ENCODE peak calls at places on chromosomes 13 and 19, in seven cellular contexts. V is psoas muscle; A is glutamatergic neuron; T is T-helper 17 cell; E is NCI-H1930; P is effector memory CD8-positive, alpha-beta T cell; H is NCI-H2029 treated with DMSO at 0.1 percent for 48 hours. F is an unnamed sample.

GRCh38 chr19:47003611-47003935 is 16.1 kb upstream of the NPAS1 start:
- DNase-seq in T (no peak), H (no peak), P (no peak), E (no peak), V (no peak), A (no peak), F (no peak)

GRCh38 chr19:19514215-19514633 is 1.1 kb downstream of the TSSK6 start:
- DNase-seq in T (no peak), P (no peak), E (no peak), V (peak), A (no peak), H (no peak), F (peak)

GRCh38 chr19:11375143-11375948 is 880 bp downstream of the SWSAP1 start:
- DNase-seq in T (peak), V (peak), E (no peak), H (peak), P (peak), A (no peak), F (peak)

GRCh38 chr19:13537454-13537853 is 31.2 kb upstream of the CACNA1A start:
- DNase-seq in A (no peak), E (peak), P (no peak), H (peak), T (no peak), V (no peak), F (no peak)

GRCh38 chr19:11530432-11530831 is 1.5 kb upstream of the ECSIT start:
- DNase-seq in E (peak), P (no peak), H (peak), A (peak), V (peak), T (no peak), F (peak)

GRCh38 chr13:64746845-64747244 is 2483.3 kb downstream of the PCDH9 start:
- DNase-seq in A (no peak), E (peak), P (no peak), H (no peak), V (no peak), T (no peak), F (no peak)

GRCh38 chr13:41813426-41813825 is 147.5 kb downstream of the VWA8 start:
- DNase-seq in A (no peak), T (no peak), H (no peak), V (no peak), P (no peak), E (no peak), F (no peak)

GRCh38 chr19:8575467-8575997 is 1.7 kb downstream of the MYO1F start:
- DNase-seq in H (no peak), V (no peak), A (no peak), T (peak), P (peak), E (no peak), F (no peak)

GRCh38 chr19:21841081-21841783 is 5.2 kb upstream of the ZNF43 start:
- DNase-seq in A (no peak), T (no peak), V (no peak), E (no peak), H (no peak), P (no peak), F (no peak)

GRCh38 chr19:2087621-2088100 is 8.5 kb downstream of the MOB3A start:
- DNase-seq in A (no peak), V (peak), H (no peak), T (no peak), P (no peak), E (no peak), F (peak)

GRCh38 chr19:3556978-3557460 is 367 bp downstream of the MFSD12 start:
- DNase-seq in A (peak), E (no peak), V (peak), H (no peak), T (peak), P (peak), F (no peak)

GRCh38 chr19:51743405-51743804 is 8.3 kb downstream of the FPR1 start:
- DNase-seq in V (no peak), A (no peak), T (no peak), P (no peak), H (no peak), E (no peak), F (no peak)

GRCh38 chr13:98997738-98998641 is 20.1 kb upstream of the DOCK9 start:
- DNase-seq in H (no peak), P (no peak), T (no peak), V (no peak), A (no peak), E (no peak), F (no peak)

GRCh38 chr19:19261350-19262189 is 11.5 kb downstream of the TM6SF2 start:
- DNase-seq in H (no peak), T (no peak), V (no peak), P (no peak), A (peak), E (no peak), F (no peak)

GRCh38 chr13:101792189-101792588 is 339.7 kb downstream of the ITGBL1 start:
- DNase-seq in P (no peak), H (no peak), V (no peak), E (no peak), T (no peak), A (no peak), F (no peak)

GRCh38 chr19:41998246-41999020 is 4.4 kb upstream of the ATP1A3 start:
- DNase-seq in H (no peak), P (peak), A (peak), E (peak), V (no peak), T (peak), F (no peak)

GRCh38 chr19:49976496-49976895 is 15.5 kb upstream of the SIGLEC11 start:
- DNase-seq in V (peak), T (no peak), A (no peak), E (no peak), P (no peak), H (no peak), F (no peak)

GRCh38 chr19:55173717-55174409 is 6.2 kb downstream of the SYT5 start:
- DNase-seq in T (no peak), A (peak), P (no peak), E (peak), H (peak), V (no peak), F (no peak)

GRCh38 chr13:61466280-61466679 is 50.6 kb upstream of the PCDH20 start:
- DNase-seq in T (no peak), P (no peak), V (no peak), H (no peak), A (no peak), E (no peak), F (no peak)

GRCh38 chr13:45242070-45242469 is 41.2 kb upstream of the KCTD4 start:
- DNase-seq in H (no peak), E (no peak), A (no peak), T (no peak), P (no peak), V (no peak), F (no peak)

GRCh38 chr13:106570354-106570822 is 2.5 kb upstream of the ARGLU1 start:
- DNase-seq in T (peak), A (peak), H (no peak), V (peak), P (peak), E (no peak), F (peak)

GRCh38 chr19:6433663-6434062 is at the start of gene SLC25A41:
- DNase-seq in P (no peak), T (no peak), E (no peak), H (no peak), V (no peak), A (no peak), F (no peak)

GRCh38 chr13:42028113-42028799 is 20.2 kb upstream of the DGKH start:
- DNase-seq in E (no peak), H (no peak), V (no peak), P (no peak), T (no peak), A (no peak), F (no peak)

GRCh38 chr13:25117312-25117711 is 21.4 kb downstream of the PABPC3 start:
- DNase-seq in T (no peak), A (no peak), E (no peak), P (no peak), V (no peak), H (no peak), F (no peak)

GRCh38 chr19:50770888-50771287 is 624 bp downstream of the GPR32 start:
- DNase-seq in H (no peak), V (no peak), T (no peak), P (no peak), A (no peak), E (no peak), F (no peak)

GRCh38 chr13:46270416-46270815 is 58.7 kb downstream of the LRRC63 start:
- DNase-seq in A (no peak), P (no peak), H (no peak), E (no peak), T (no peak), V (no peak), F (no peak)

GRCh38 chr13:31912641-31913401 is 118.8 kb upstream of the FRY start:
- DNase-seq in P (no peak), T (no peak), H (no peak), A (no peak), V (no peak), E (no peak), F (no peak)

F was measured in tibial artery.